ENCODE peak calls at places on chromosomes 11 and 22, in eight cellular contexts. One of them, this sample, is unnamed.

GRCh38 chr11:34605481-34606325 is 15.2 kb upstream of the EHF start:
- DNase-seq in stomach: no peak
- DNase-seq in fibroblast of mammary gland: no peak
- DNase-seq in neural crest cell: no peak
- DNase-seq in cardiac fibroblast: no peak
- DNase-seq in astrocyte of the spinal cord: no peak
- DNase-seq in CD4-positive, alpha-beta T cell: no peak
- DNase-seq in tibial artery: no peak
- DNase-seq in this sample: no peak

GRCh38 chr22:24402460-24403192 is 24.8 kb upstream of the ADORA2A start:
- DNase-seq in stomach: peak
- DNase-seq in fibroblast of mammary gland: peak
- DNase-seq in neural crest cell: no peak
- DNase-seq in cardiac fibroblast: peak
- DNase-seq in astrocyte of the spinal cord: peak
- DNase-seq in CD4-positive, alpha-beta T cell: no peak
- DNase-seq in tibial artery: peak
- DNase-seq in this sample: no peak

GRCh38 chr22:47059701-47060161 is 297.3 kb downstream of the TBC1D22A start:
- DNase-seq in stomach: no peak
- DNase-seq in fibroblast of mammary gland: no peak
- DNase-seq in neural crest cell: no peak
- DNase-seq in cardiac fibroblast: no peak
- DNase-seq in astrocyte of the spinal cord: peak
- DNase-seq in CD4-positive, alpha-beta T cell: no peak
- DNase-seq in tibial artery: no peak
- DNase-seq in this sample: no peak

GRCh38 chr11:126231725-126232459 is 20.3 kb downstream of the FAM118B start:
- DNase-seq in stomach: no peak
- DNase-seq in fibroblast of mammary gland: peak
- DNase-seq in neural crest cell: no peak
- DNase-seq in cardiac fibroblast: peak
- DNase-seq in astrocyte of the spinal cord: peak
- DNase-seq in CD4-positive, alpha-beta T cell: no peak
- DNase-seq in tibial artery: no peak
- DNase-seq in this sample: no peak

GRCh38 chr11:24900960-24901549 is 404.2 kb downstream of the LUZP2 start:
- DNase-seq in stomach: no peak
- DNase-seq in fibroblast of mammary gland: no peak
- DNase-seq in neural crest cell: no peak
- DNase-seq in cardiac fibroblast: no peak
- DNase-seq in astrocyte of the spinal cord: no peak
- DNase-seq in CD4-positive, alpha-beta T cell: no peak
- DNase-seq in tibial artery: no peak
- DNase-seq in this sample: no peak

GRCh38 chr11:47394322-47395224 is 13.8 kb upstream of the SLC39A13 start:
- DNase-seq in stomach: peak
- DNase-seq in fibroblast of mammary gland: no peak
- DNase-seq in neural crest cell: no peak
- DNase-seq in cardiac fibroblast: peak
- DNase-seq in astrocyte of the spinal cord: peak
- DNase-seq in CD4-positive, alpha-beta T cell: peak
- DNase-seq in tibial artery: peak
- DNase-seq in this sample: no peak

GRCh38 chr11:126011220-126011619 is 51.4 kb downstream of the CDON start:
- DNase-seq in stomach: no peak
- DNase-seq in fibroblast of mammary gland: no peak
- DNase-seq in neural crest cell: no peak
- DNase-seq in cardiac fibroblast: no peak
- DNase-seq in astrocyte of the spinal cord: no peak
- DNase-seq in CD4-positive, alpha-beta T cell: no peak
- DNase-seq in tibial artery: no peak
- DNase-seq in this sample: no peak

GRCh38 chr11:79237676-79238075 is 203.2 kb downstream of the TENM4 start:
- DNase-seq in stomach: no peak
- DNase-seq in fibroblast of mammary gland: peak
- DNase-seq in neural crest cell: no peak
- DNase-seq in cardiac fibroblast: peak
- DNase-seq in astrocyte of the spinal cord: peak
- DNase-seq in CD4-positive, alpha-beta T cell: no peak
- DNase-seq in tibial artery: no peak
- DNase-seq in this sample: no peak

GRCh38 chr11:82854242-82854641 is 46.0 kb downstream of the PRCP start:
- DNase-seq in stomach: no peak
- DNase-seq in fibroblast of mammary gland: peak
- DNase-seq in neural crest cell: no peak
- DNase-seq in cardiac fibroblast: peak
- DNase-seq in astrocyte of the spinal cord: no peak
- DNase-seq in CD4-positive, alpha-beta T cell: no peak
- DNase-seq in tibial artery: no peak
- DNase-seq in this sample: no peak

GRCh38 chr11:109590782-109591181 is 168.8 kb downstream of the C11orf87 start:
- DNase-seq in stomach: no peak
- DNase-seq in fibroblast of mammary gland: no peak
- DNase-seq in neural crest cell: no peak
- DNase-seq in cardiac fibroblast: no peak
- DNase-seq in astrocyte of the spinal cord: no peak
- DNase-seq in CD4-positive, alpha-beta T cell: no peak
- DNase-seq in tibial artery: no peak
- DNase-seq in this sample: no peak

GRCh38 chr22:26658161-26658560 is 773 bp downstream of the MIAT start:
- DNase-seq in stomach: no peak
- DNase-seq in fibroblast of mammary gland: no peak
- DNase-seq in neural crest cell: no peak
- DNase-seq in cardiac fibroblast: no peak
- DNase-seq in astrocyte of the spinal cord: no peak
- DNase-seq in CD4-positive, alpha-beta T cell: no peak
- DNase-seq in tibial artery: no peak
- DNase-seq in this sample: no peak

GRCh38 chr11:400241-400729 is 6.3 kb downstream of the PKP3 start:
- DNase-seq in stomach: no peak
- DNase-seq in fibroblast of mammary gland: no peak
- DNase-seq in neural crest cell: no peak
- DNase-seq in cardiac fibroblast: no peak
- DNase-seq in astrocyte of the spinal cord: no peak
- DNase-seq in CD4-positive, alpha-beta T cell: no peak
- DNase-seq in tibial artery: no peak
- DNase-seq in this sample: no peak

GRCh38 chr22:48758021-48758561 is 1069.6 kb downstream of the BRD1 start:
- DNase-seq in stomach: peak
- DNase-seq in fibroblast of mammary gland: no peak
- DNase-seq in neural crest cell: no peak
- DNase-seq in cardiac fibroblast: no peak
- DNase-seq in astrocyte of the spinal cord: no peak
- DNase-seq in CD4-positive, alpha-beta T cell: no peak
- DNase-seq in tibial artery: peak
- DNase-seq in this sample: peak

GRCh38 chr11:127627629-127628462 is 627.3 kb upstream of the KIRREL3 start:
- DNase-seq in stomach: no peak
- DNase-seq in fibroblast of mammary gland: no peak
- DNase-seq in neural crest cell: no peak
- DNase-seq in cardiac fibroblast: peak
- DNase-seq in astrocyte of the spinal cord: no peak
- DNase-seq in CD4-positive, alpha-beta T cell: no peak
- DNase-seq in tibial artery: no peak
- DNase-seq in this sample: no peak

GRCh38 chr22:33210129-33210784 is 152.1 kb upstream of the SYN3 start:
- DNase-seq in stomach: no peak
- DNase-seq in fibroblast of mammary gland: peak
- DNase-seq in neural crest cell: peak
- DNase-seq in cardiac fibroblast: peak
- DNase-seq in astrocyte of the spinal cord: peak
- DNase-seq in CD4-positive, alpha-beta T cell: no peak
- DNase-seq in tibial artery: no peak
- DNase-seq in this sample: peak

GRCh38 chr11:20036625-20037335 is 123.5 kb downstream of the DBX1 start:
- DNase-seq in stomach: no peak
- DNase-seq in fibroblast of mammary gland: no peak
- DNase-seq in neural crest cell: no peak
- DNase-seq in cardiac fibroblast: no peak
- DNase-seq in astrocyte of the spinal cord: no peak
- DNase-seq in CD4-positive, alpha-beta T cell: no peak
- DNase-seq in tibial artery: no peak
- DNase-seq in this sample: no peak

GRCh38 chr11:20035375-20035700 is 124.9 kb downstream of the DBX1 start:
- DNase-seq in stomach: no peak
- DNase-seq in fibroblast of mammary gland: peak
- DNase-seq in neural crest cell: no peak
- DNase-seq in cardiac fibroblast: no peak
- DNase-seq in astrocyte of the spinal cord: no peak
- DNase-seq in CD4-positive, alpha-beta T cell: no peak
- DNase-seq in tibial artery: no peak
- DNase-seq in this sample: no peak

GRCh38 chr11:20034941-20035340 is 125.3 kb downstream of the DBX1 start:
- DNase-seq in stomach: no peak
- DNase-seq in fibroblast of mammary gland: no peak
- DNase-seq in neural crest cell: no peak
- DNase-seq in cardiac fibroblast: no peak
- DNase-seq in astrocyte of the spinal cord: no peak
- DNase-seq in CD4-positive, alpha-beta T cell: no peak
- DNase-seq in tibial artery: no peak
- DNase-seq in this sample: no peak

GRCh38 chr11:20037358-20037757 is 122.9 kb downstream of the DBX1 start:
- DNase-seq in stomach: no peak
- DNase-seq in fibroblast of mammary gland: no peak
- DNase-seq in neural crest cell: no peak
- DNase-seq in cardiac fibroblast: no peak
- DNase-seq in astrocyte of the spinal cord: no peak
- DNase-seq in CD4-positive, alpha-beta T cell: no peak
- DNase-seq in tibial artery: no peak
- DNase-seq in this sample: no peak

GRCh38 chr11:20035701-20036601 is 124.3 kb downstream of the DBX1 start:
- DNase-seq in stomach: no peak
- DNase-seq in fibroblast of mammary gland: peak
- DNase-seq in neural crest cell: no peak
- DNase-seq in cardiac fibroblast: peak
- DNase-seq in astrocyte of the spinal cord: peak
- DNase-seq in CD4-positive, alpha-beta T cell: no peak
- DNase-seq in tibial artery: peak
- DNase-seq in this sample: no peak
- TF ChIP-seq CTCF in stomach: no peak
- TF ChIP-seq CTCF in fibroblast of mammary gland: no peak
- TF ChIP-seq CTCF in neural crest cell: no peak
- TF ChIP-seq CTCF in cardiac fibroblast: no peak
- TF ChIP-seq CTCF in astrocyte of the spinal cord: no peak
- TF ChIP-seq CTCF in CD4-positive, alpha-beta T cell: no peak
- TF ChIP-seq CTCF in tibial artery: no peak
- TF ChIP-seq CTCF in this sample: no peak

DNA sequence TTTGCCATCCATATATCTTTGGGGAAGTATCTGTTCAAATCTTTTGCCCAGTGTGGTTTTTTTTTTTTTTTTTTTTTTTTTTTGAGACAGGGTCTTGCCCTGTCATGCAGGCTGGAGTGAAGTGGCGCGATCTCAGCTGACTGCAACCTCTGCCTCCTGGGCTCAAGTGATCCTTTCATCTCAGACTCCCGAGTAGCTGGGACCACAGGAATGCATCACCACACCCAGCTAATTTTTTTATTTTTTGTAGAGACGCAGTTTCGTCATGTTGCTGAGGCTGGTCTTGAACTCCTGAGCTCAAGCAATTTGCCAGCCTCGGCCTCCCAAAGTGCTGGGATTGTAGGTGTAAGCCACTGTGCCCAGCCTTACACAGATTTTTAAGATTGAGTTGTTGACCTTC is 4.8 kb upstream of the FAM118A start:
- DNase-seq in stomach: no peak
- DNase-seq in fibroblast of mammary gland: no peak
- DNase-seq in neural crest cell: no peak
- DNase-seq in cardiac fibroblast: no peak
- DNase-seq in astrocyte of the spinal cord: no peak
- DNase-seq in CD4-positive, alpha-beta T cell: no peak
- DNase-seq in tibial artery: no peak
- DNase-seq in this sample: no peak
- TF ChIP-seq CTCF in stomach: no peak
- TF ChIP-seq CTCF in fibroblast of mammary gland: no peak
- TF ChIP-seq CTCF in neural crest cell: no peak
- TF ChIP-seq CTCF in cardiac fibroblast: no peak
- TF ChIP-seq CTCF in astrocyte of the spinal cord: no peak
- TF ChIP-seq CTCF in CD4-positive, alpha-beta T cell: no peak
- TF ChIP-seq CTCF in tibial artery: no peak
- TF ChIP-seq CTCF in this sample: no peak

DNA sequence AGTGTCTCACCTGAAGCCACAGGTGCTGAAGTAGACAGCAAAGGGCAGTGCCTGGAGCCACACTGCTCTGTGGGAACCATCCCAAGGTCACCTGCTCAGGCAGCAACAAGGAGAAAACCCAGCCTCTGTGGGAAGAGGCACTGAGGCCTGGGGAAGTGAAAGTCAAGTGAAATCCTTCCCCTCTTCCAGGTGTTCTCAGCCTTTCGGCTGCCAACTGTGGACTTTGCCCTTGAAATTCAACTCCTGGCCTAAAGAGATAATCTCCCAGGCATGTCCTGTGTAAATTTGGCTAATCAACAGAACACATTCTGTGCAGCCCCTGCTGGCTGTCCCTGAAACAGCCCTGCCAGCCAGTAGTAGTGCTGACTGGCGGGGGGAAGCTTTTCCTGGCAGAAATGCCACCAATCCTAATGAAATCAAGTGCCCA is 112.1 kb downstream of the RPL27A start:
- DNase-seq in stomach: peak
- DNase-seq in fibroblast of mammary gland: no peak
- DNase-seq in neural crest cell: no peak
- DNase-seq in cardiac fibroblast: no peak
- DNase-seq in astrocyte of the spinal cord: no peak
- DNase-seq in CD4-positive, alpha-beta T cell: no peak
- DNase-seq in tibial artery: no peak
- DNase-seq in this sample: peak
- TF ChIP-seq CTCF in stomach: peak
- TF ChIP-seq CTCF in fibroblast of mammary gland: peak
- TF ChIP-seq CTCF in neural crest cell: peak
- TF ChIP-seq CTCF in cardiac fibroblast: peak
- TF ChIP-seq CTCF in astrocyte of the spinal cord: peak
- TF ChIP-seq CTCF in CD4-positive, alpha-beta T cell: no peak
- TF ChIP-seq CTCF in tibial artery: peak
- TF ChIP-seq CTCF in this sample: peak

GRCh38 chr11:113274708-113275582 is 39.4 kb upstream of the TTC12 start:
- DNase-seq in stomach: no peak
- DNase-seq in fibroblast of mammary gland: no peak
- DNase-seq in neural crest cell: no peak
- DNase-seq in cardiac fibroblast: no peak
- DNase-seq in astrocyte of the spinal cord: no peak
- DNase-seq in CD4-positive, alpha-beta T cell: no peak
- DNase-seq in tibial artery: no peak
- DNase-seq in this sample: no peak
- TF ChIP-seq CTCF in stomach: no peak
- TF ChIP-seq CTCF in fibroblast of mammary gland: no peak
- TF ChIP-seq CTCF in neural crest cell: peak
- TF ChIP-seq CTCF in cardiac fibroblast: no peak
- TF ChIP-seq CTCF in astrocyte of the spinal cord: peak
- TF ChIP-seq CTCF in CD4-positive, alpha-beta T cell: no peak
- TF ChIP-seq CTCF in tibial artery: no peak
- TF ChIP-seq CTCF in this sample: peak

GRCh38 chr11:76695133-76695532 is 24.6 kb upstream of the LRRC32 start:
- DNase-seq in stomach: no peak
- DNase-seq in fibroblast of mammary gland: no peak
- DNase-seq in neural crest cell: no peak
- DNase-seq in cardiac fibroblast: no peak
- DNase-seq in astrocyte of the spinal cord: no peak
- DNase-seq in CD4-positive, alpha-beta T cell: no peak
- DNase-seq in tibial artery: no peak
- DNase-seq in this sample: no peak
- TF ChIP-seq CTCF in stomach: no peak
- TF ChIP-seq CTCF in fibroblast of mammary gland: no peak
- TF ChIP-seq CTCF in neural crest cell: no peak
- TF ChIP-seq CTCF in cardiac fibroblast: no peak
- TF ChIP-seq CTCF in astrocyte of the spinal cord: no peak
- TF ChIP-seq CTCF in CD4-positive, alpha-beta T cell: no peak
- TF ChIP-seq CTCF in tibial artery: no peak
- TF ChIP-seq CTCF in this sample: no peak

GRCh38 chr11:122910775-122911174 is 28.2 kb downstream of the JHY start:
- DNase-seq in stomach: no peak
- DNase-seq in fibroblast of mammary gland: peak
- DNase-seq in neural crest cell: no peak
- DNase-seq in cardiac fibroblast: peak
- DNase-seq in astrocyte of the spinal cord: peak
- DNase-seq in CD4-positive, alpha-beta T cell: no peak
- DNase-seq in tibial artery: no peak
- DNase-seq in this sample: no peak
- TF ChIP-seq CTCF in stomach: no peak
- TF ChIP-seq CTCF in fibroblast of mammary gland: peak
- TF ChIP-seq CTCF in neural crest cell: peak
- TF ChIP-seq CTCF in cardiac fibroblast: peak
- TF ChIP-seq CTCF in astrocyte of the spinal cord: peak
- TF ChIP-seq CTCF in CD4-positive, alpha-beta T cell: no peak
- TF ChIP-seq CTCF in tibial artery: no peak
- TF ChIP-seq CTCF in this sample: peak